ENCODE peak calls at places on chromosome 15, in eight cellular contexts. L is GM20000, C is Peyer's patch, A is transverse colon, E is AG09319, Z is hepatocyte, B is fibroblast of villous mesenchyme, H is WTC11. U is an unnamed sample.

GRCh38 chr15:98420837-98421236 is 227.5 kb upstream of the IGF1R start:
- DNase-seq in A (no peak), B (no peak), H (no peak), C (no peak), E (no peak), L (no peak), Z (no peak), U (no peak)

GRCh38 chr15:91678003-91678402 is 175.5 kb upstream of the SLCO3A1 start:
- DNase-seq in H (no peak), E (no peak), L (no peak), Z (no peak), A (no peak), C (no peak), B (no peak), U (no peak)

GRCh38 chr15:71679223-71680078 is 130.9 kb upstream of the NR2E3 start:
- DNase-seq in B (peak), Z (no peak), E (no peak), A (no peak), C (no peak), L (no peak), H (no peak), U (no peak)

GRCh38 chr15:31046759-31047359 is 54.7 kb downstream of the TRPM1 start:
- DNase-seq in A (no peak), L (no peak), Z (no peak), B (no peak), H (peak), E (no peak), C (no peak), U (no peak)

GRCh38 chr15:39594056-39594763 is 13.3 kb downstream of the THBS1 start:
- DNase-seq in Z (no peak), B (peak), L (no peak), C (no peak), E (peak), H (no peak), A (peak), U (no peak)

GRCh38 chr15:40590635-40591105 is 3.4 kb upstream of the KNL1 start:
- DNase-seq in Z (peak), E (no peak), A (no peak), B (peak), C (no peak), H (no peak), L (no peak), U (no peak)

GRCh38 chr15:28992996-28993719 is 107.4 kb downstream of the APBA2 start:
- DNase-seq in C (no peak), E (no peak), Z (no peak), B (no peak), H (no peak), L (no peak), A (no peak), U (no peak)

GRCh38 chr15:87849181-87849580 is 407.4 kb downstream of the NTRK3 start:
- DNase-seq in A (no peak), C (no peak), B (no peak), H (no peak), E (no peak), Z (no peak), L (no peak), U (no peak)

GRCh38 chr15:80240261-80240660 is 11.8 kb downstream of the CTXND1 start:
- DNase-seq in Z (no peak), C (no peak), A (no peak), E (no peak), B (no peak), L (no peak), H (no peak), U (no peak)

GRCh38 chr15:69304176-69304533 is 5.4 kb downstream of the PAQR5 start:
- DNase-seq in E (peak), L (no peak), C (no peak), A (no peak), H (no peak), Z (peak), B (peak), U (peak)

GRCh38 chr15:69302929-69303328 is 4.2 kb downstream of the PAQR5 start:
- DNase-seq in H (no peak), B (no peak), L (no peak), E (no peak), A (no peak), Z (no peak), C (no peak), U (peak)

GRCh38 chr15:69305933-69306568 is 7.3 kb downstream of the PAQR5 start:
- DNase-seq in C (no peak), H (no peak), E (no peak), L (no peak), Z (no peak), B (no peak), A (no peak), U (peak)

GRCh38 chr15:69305204-69305931 is 6.7 kb downstream of the PAQR5 start:
- DNase-seq in B (peak), C (peak), H (no peak), L (no peak), A (peak), E (peak), Z (peak), U (peak)

DNA sequence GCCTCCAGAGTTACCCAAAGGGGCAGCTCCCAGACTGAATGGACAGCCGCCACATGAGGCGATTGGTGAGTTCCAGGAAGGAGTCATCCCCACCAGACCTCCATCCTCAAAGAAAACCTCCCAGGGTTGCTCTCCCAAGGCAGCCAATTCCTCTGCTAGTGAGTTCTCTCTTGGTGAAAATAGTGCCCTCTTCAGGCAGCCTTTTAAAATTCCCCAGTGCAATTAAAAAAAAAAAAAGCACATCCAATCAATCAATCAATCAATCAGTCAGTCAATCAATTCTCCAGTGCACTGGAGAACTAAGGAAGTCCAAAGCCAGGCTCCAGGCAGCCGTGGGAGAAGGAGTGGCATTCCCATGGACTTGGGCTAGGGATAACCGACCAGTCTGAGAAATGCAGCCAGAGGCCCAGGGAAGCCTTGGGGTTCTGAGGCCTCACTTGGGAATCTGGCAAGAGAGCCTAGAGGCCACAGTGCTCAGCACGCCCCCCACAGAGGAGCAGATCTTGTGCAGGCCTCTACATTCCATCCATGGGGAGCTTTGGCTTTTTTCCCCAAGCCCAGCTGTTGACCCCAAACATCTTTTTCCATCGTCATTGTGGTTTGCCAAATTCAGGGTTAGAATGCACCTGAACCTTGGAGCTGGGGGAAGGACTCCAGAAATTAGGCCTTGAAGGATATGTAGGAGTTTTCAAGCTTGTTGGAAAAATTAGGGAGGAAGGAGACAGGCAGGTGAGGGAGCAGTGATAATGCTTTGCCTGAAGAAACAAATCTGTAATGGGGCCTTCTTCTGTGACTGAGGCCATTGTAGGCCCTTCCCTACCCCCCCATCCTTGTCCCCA is 4.8 kb downstream of the PAQR5 start:
- DNase-seq in Z (no peak), H (no peak), C (no peak), L (no peak), B (peak), E (no peak), A (no peak), U (peak)
- TF ChIP-seq CTCF in Z (peak), H (peak), C (peak), L (no peak), B (peak), E (no peak), A (no peak), U (peak)

GRCh38 chr15:89450076-89451006 is 46.0 kb downstream of the RHCG start:
- DNase-seq in H (no peak), E (no peak), A (no peak), C (no peak), Z (no peak), B (no peak), L (no peak), U (no peak)
- TF ChIP-seq CTCF in H (no peak), E (no peak), A (no peak), C (no peak), Z (no peak), B (no peak), L (no peak), U (no peak)

DNA sequence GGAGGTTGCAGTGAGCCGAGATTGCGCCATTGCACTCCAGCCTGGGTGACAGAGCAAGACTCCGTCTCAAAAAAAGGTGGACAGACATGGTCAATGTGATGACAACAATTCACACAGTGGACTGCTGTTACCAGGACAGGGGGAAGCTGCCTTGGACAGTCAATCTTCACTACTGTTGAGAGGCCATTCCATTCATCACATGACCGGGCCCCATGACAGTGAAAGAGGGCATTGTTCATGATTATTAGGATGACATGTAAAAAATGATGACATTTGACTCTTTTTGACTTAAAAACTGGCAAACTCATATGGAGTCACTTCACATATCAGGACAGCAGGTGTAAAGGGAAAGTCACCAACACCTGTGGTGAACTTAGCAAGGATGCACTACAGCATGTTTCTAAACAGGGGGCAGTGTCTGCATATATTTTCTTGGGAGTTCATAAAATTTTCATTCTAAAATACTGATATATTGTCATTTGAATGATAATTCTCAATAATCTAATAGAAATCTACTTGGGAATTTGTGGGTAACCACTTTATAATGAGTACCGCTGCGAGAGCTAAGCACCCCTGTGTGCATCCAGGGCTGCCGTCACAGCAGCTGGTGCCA is 34.2 kb upstream of the LDHAL6B start:
- DNase-seq in H (no peak), Z (no peak), B (no peak), E (no peak), A (no peak), C (no peak), L (no peak), U (peak)
- TF ChIP-seq CTCF in H (peak), Z (no peak), B (no peak), E (no peak), A (no peak), C (no peak), L (no peak), U (no peak)

GRCh38 chr15:44713006-44713966 is 2.0 kb downstream of the B2M start:
- DNase-seq in C (no peak), Z (no peak), E (no peak), H (no peak), L (no peak), A (no peak), B (peak), U (no peak)
- TF ChIP-seq CTCF in C (peak), Z (peak), E (no peak), H (no peak), L (no peak), A (peak), B (peak), U (peak)

GRCh38 chr15:75335313-75335704 is 554 bp upstream of the COMMD4 start:
- DNase-seq in C (no peak), H (no peak), A (no peak), B (no peak), L (no peak), Z (no peak), E (no peak), U (no peak)
- TF ChIP-seq CTCF in C (peak), H (no peak), A (no peak), B (no peak), L (no peak), Z (no peak), E (no peak), U (no peak)

GRCh38 chr15:70343961-70344360 is 246.2 kb upstream of the TLE3 start:
- DNase-seq in A (no peak), C (no peak), H (no peak), Z (no peak), L (no peak), B (no peak), E (no peak), U (peak)
- TF ChIP-seq CTCF in A (no peak), C (no peak), H (no peak), Z (no peak), L (no peak), B (no peak), E (no peak), U (no peak)

GRCh38 chr15:60379466-60380274 is 18.1 kb downstream of the ANXA2 start:
- DNase-seq in L (no peak), B (peak), C (no peak), E (peak), Z (peak), H (no peak), A (no peak), U (no peak)
- TF ChIP-seq CTCF in L (no peak), B (no peak), C (no peak), E (no peak), Z (no peak), H (no peak), A (no peak), U (no peak)

GRCh38 chr15:85453144-85453872 is 72.9 kb downstream of the AKAP13 start:
- DNase-seq in B (no peak), L (no peak), E (no peak), C (no peak), Z (no peak), A (no peak), H (no peak), U (no peak)
- TF ChIP-seq CTCF in B (no peak), L (no peak), E (no peak), C (no peak), Z (no peak), A (no peak), H (no peak), U (no peak)